ENCODE peak calls at places on chromosomes 13 and 19, in five cellular contexts. One of them, this sample, is unnamed.

GRCh38 chr19:31838163-31838798 is 489.0 kb upstream of the TSHZ3 start:
- DNase-seq in pancreas: no peak
- DNase-seq in BJ: no peak
- DNase-seq in ovary: peak
- DNase-seq in suprapubic skin: no peak
- DNase-seq in this sample: no peak

GRCh38 chr19:55460670-55461258 is 678 bp downstream of the ISOC2 start:
- DNase-seq in pancreas: peak
- DNase-seq in suprapubic skin: peak
- DNase-seq in BJ: peak
- DNase-seq in ovary: peak
- DNase-seq in this sample: peak

GRCh38 chr13:78298657-78299056 is 304.7 kb downstream of the POU4F1 start:
- DNase-seq in BJ: no peak
- DNase-seq in suprapubic skin: no peak
- DNase-seq in pancreas: no peak
- DNase-seq in ovary: no peak
- DNase-seq in this sample: no peak

GRCh38 chr19:58356236-58356970 is 3.1 kb upstream of the A1BG start:
- DNase-seq in pancreas: no peak
- DNase-seq in suprapubic skin: no peak
- DNase-seq in ovary: peak
- DNase-seq in BJ: no peak
- DNase-seq in this sample: no peak

GRCh38 chr19:14830702-14831101 is 4.3 kb downstream of the OR7A5 start:
- DNase-seq in BJ: no peak
- DNase-seq in ovary: no peak
- DNase-seq in pancreas: no peak
- DNase-seq in suprapubic skin: no peak
- DNase-seq in this sample: no peak

GRCh38 chr19:17475541-17476115 is 5.3 kb downstream of the SLC27A1 start:
- DNase-seq in BJ: no peak
- DNase-seq in pancreas: peak
- DNase-seq in suprapubic skin: no peak
- DNase-seq in ovary: no peak
- DNase-seq in this sample: no peak

GRCh38 chr19:4115050-4115817 is 8.7 kb downstream of the MAP2K2 start:
- DNase-seq in suprapubic skin: no peak
- DNase-seq in pancreas: no peak
- DNase-seq in BJ: no peak
- DNase-seq in ovary: no peak
- DNase-seq in this sample: no peak

GRCh38 chr19:18167975-18168645 is 5.5 kb upstream of the IFI30 start:
- DNase-seq in ovary: peak
- DNase-seq in pancreas: no peak
- DNase-seq in suprapubic skin: no peak
- DNase-seq in BJ: no peak
- DNase-seq in this sample: no peak

GRCh38 chr19:3415695-3416094 is 49.3 kb downstream of the NFIC start:
- DNase-seq in BJ: no peak
- DNase-seq in suprapubic skin: no peak
- DNase-seq in pancreas: no peak
- DNase-seq in ovary: no peak
- DNase-seq in this sample: no peak

GRCh38 chr13:106917673-106918652 is 350.0 kb upstream of the ARGLU1 start:
- DNase-seq in BJ: peak
- DNase-seq in suprapubic skin: peak
- DNase-seq in ovary: peak
- DNase-seq in pancreas: peak
- DNase-seq in this sample: peak

GRCh38 chr13:51211910-51212309 is 10.3 kb upstream of the FAM124A start:
- DNase-seq in BJ: no peak
- DNase-seq in suprapubic skin: no peak
- DNase-seq in ovary: no peak
- DNase-seq in pancreas: no peak
- DNase-seq in this sample: no peak

GRCh38 chr13:51208707-51209106 is 13.5 kb upstream of the FAM124A start:
- DNase-seq in ovary: no peak
- DNase-seq in pancreas: no peak
- DNase-seq in suprapubic skin: no peak
- DNase-seq in BJ: no peak
- DNase-seq in this sample: no peak

GRCh38 chr13:51212808-51213728 is 9.1 kb upstream of the FAM124A start:
- DNase-seq in BJ: no peak
- DNase-seq in suprapubic skin: no peak
- DNase-seq in pancreas: no peak
- DNase-seq in ovary: no peak
- DNase-seq in this sample: no peak

GRCh38 chr13:51202477-51203046 is 19.6 kb upstream of the FAM124A start:
- DNase-seq in BJ: no peak
- DNase-seq in suprapubic skin: no peak
- DNase-seq in pancreas: no peak
- DNase-seq in ovary: no peak
- DNase-seq in this sample: no peak

DNA sequence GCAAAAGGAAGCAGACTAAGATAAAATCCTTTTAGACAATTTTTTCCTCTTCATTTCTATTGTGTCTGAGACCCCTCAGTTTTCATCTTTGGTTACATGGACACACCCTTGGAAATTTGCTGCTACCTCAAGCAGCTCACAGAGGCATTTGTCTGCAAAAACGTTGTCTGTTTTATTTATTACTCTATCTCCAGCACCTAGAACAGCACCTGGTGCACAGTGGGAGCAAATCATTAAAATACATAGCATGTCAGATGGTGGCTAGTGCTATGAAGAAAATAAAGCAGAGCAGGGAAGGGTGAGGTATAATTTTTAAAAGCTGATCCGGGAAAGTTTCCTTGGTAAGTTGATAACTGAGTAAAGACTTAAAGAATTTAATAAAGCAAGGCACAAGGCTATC is 14.3 kb upstream of the FAM124A start:
- DNase-seq in suprapubic skin: no peak
- DNase-seq in ovary: no peak
- DNase-seq in pancreas: no peak
- DNase-seq in BJ: no peak
- DNase-seq in this sample: no peak
- H3K4me3 ChIP-seq in suprapubic skin: no peak
- H3K4me3 ChIP-seq in ovary: no peak
- H3K4me3 ChIP-seq in pancreas: no peak
- H3K4me3 ChIP-seq in BJ: no peak
- H3K4me3 ChIP-seq in this sample: no peak

GRCh38 chr19:38252385-38252784 is 3.8 kb downstream of the PPP1R14A start:
- DNase-seq in pancreas: no peak
- DNase-seq in BJ: no peak
- DNase-seq in ovary: no peak
- DNase-seq in suprapubic skin: no peak
- DNase-seq in this sample: no peak

GRCh38 chr19:38251564-38252051 is 4.6 kb downstream of the PPP1R14A start:
- DNase-seq in ovary: peak
- DNase-seq in suprapubic skin: no peak
- DNase-seq in BJ: no peak
- DNase-seq in pancreas: no peak
- DNase-seq in this sample: no peak

GRCh38 chr19:38255759-38256052 is 468 bp downstream of the PPP1R14A start:
- DNase-seq in BJ: no peak
- DNase-seq in ovary: no peak
- DNase-seq in suprapubic skin: no peak
- DNase-seq in pancreas: no peak
- DNase-seq in this sample: no peak

GRCh38 chr19:38252935-38253691 is 3.1 kb downstream of the PPP1R14A start:
- DNase-seq in suprapubic skin: no peak
- DNase-seq in ovary: peak
- DNase-seq in pancreas: peak
- DNase-seq in BJ: no peak
- DNase-seq in this sample: no peak

GRCh38 chr19:38253788-38254187 is 2.4 kb downstream of the PPP1R14A start:
- DNase-seq in pancreas: no peak
- DNase-seq in BJ: no peak
- DNase-seq in suprapubic skin: no peak
- DNase-seq in ovary: peak
- DNase-seq in this sample: no peak
- H3K4me3 ChIP-seq in pancreas: no peak
- H3K4me3 ChIP-seq in BJ: no peak
- H3K4me3 ChIP-seq in suprapubic skin: peak
- H3K4me3 ChIP-seq in ovary: peak
- H3K4me3 ChIP-seq in this sample: no peak

GRCh38 chr19:11195681-11196080 is 1.7 kb downstream of the KANK2 start:
- DNase-seq in BJ: no peak
- DNase-seq in pancreas: no peak
- DNase-seq in ovary: no peak
- DNase-seq in suprapubic skin: no peak
- DNase-seq in this sample: no peak

GRCh38 chr19:11194173-11194572 is 3.2 kb downstream of the KANK2 start:
- DNase-seq in ovary: no peak
- DNase-seq in pancreas: no peak
- DNase-seq in suprapubic skin: no peak
- DNase-seq in BJ: no peak
- DNase-seq in this sample: no peak

GRCh38 chr19:11194657-11195056 is 2.7 kb downstream of the KANK2 start:
- DNase-seq in suprapubic skin: no peak
- DNase-seq in pancreas: peak
- DNase-seq in ovary: peak
- DNase-seq in BJ: no peak
- DNase-seq in this sample: no peak

GRCh38 chr19:11196406-11197287 is 698 bp downstream of the KANK2 start:
- DNase-seq in suprapubic skin: no peak
- DNase-seq in BJ: no peak
- DNase-seq in ovary: peak
- DNase-seq in pancreas: peak
- DNase-seq in this sample: no peak

GRCh38 chr19:11195169-11195568 is 2.2 kb downstream of the KANK2 start:
- DNase-seq in BJ: no peak
- DNase-seq in pancreas: no peak
- DNase-seq in suprapubic skin: no peak
- DNase-seq in ovary: peak
- DNase-seq in this sample: no peak
- H3K4me3 ChIP-seq in BJ: peak
- H3K4me3 ChIP-seq in pancreas: no peak
- H3K4me3 ChIP-seq in suprapubic skin: peak
- H3K4me3 ChIP-seq in ovary: peak
- H3K4me3 ChIP-seq in this sample: peak

DNA sequence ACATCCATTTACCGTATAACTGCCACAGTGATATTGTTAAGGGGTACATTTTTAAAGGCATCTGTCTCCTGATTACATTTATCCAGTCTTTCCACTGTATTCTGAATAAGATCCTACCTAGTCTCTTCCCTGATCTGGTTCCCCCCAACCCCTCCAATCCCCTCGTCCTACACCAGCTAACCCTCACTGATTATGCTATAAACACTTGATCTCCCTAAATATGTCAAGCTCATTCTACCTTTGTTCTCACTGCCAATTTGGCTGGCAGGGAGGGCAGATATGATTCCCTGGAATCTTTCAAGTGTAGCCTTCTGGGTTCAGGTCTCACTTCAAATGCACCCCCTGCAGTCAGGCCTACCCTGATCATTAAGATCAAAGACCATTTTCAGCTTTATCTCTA is 1379.8 kb upstream of the MIR17HG start:
- DNase-seq in suprapubic skin: no peak
- DNase-seq in pancreas: no peak
- DNase-seq in ovary: no peak
- DNase-seq in BJ: no peak
- DNase-seq in this sample: no peak
- H3K4me3 ChIP-seq in suprapubic skin: no peak
- H3K4me3 ChIP-seq in pancreas: no peak
- H3K4me3 ChIP-seq in ovary: no peak
- H3K4me3 ChIP-seq in BJ: no peak
- H3K4me3 ChIP-seq in this sample: no peak

GRCh38 chr19:49056101-49056901 is 1.2 kb downstream of the CGB7 start:
- DNase-seq in pancreas: peak
- DNase-seq in ovary: peak
- DNase-seq in suprapubic skin: no peak
- DNase-seq in BJ: no peak
- DNase-seq in this sample: no peak

GRCh38 chr19:49061000-49061399 is 3.5 kb upstream of the CGB7 start:
- DNase-seq in ovary: no peak
- DNase-seq in suprapubic skin: no peak
- DNase-seq in BJ: no peak
- DNase-seq in pancreas: no peak
- DNase-seq in this sample: no peak

GRCh38 chr19:49058592-49058991 is 1.0 kb upstream of the CGB7 start:
- DNase-seq in ovary: no peak
- DNase-seq in BJ: no peak
- DNase-seq in suprapubic skin: no peak
- DNase-seq in pancreas: peak
- DNase-seq in this sample: no peak

GRCh38 chr19:49059056-49059455 is 1.5 kb upstream of the CGB7 start:
- DNase-seq in pancreas: no peak
- DNase-seq in ovary: no peak
- DNase-seq in suprapubic skin: no peak
- DNase-seq in BJ: no peak
- DNase-seq in this sample: no peak

DNA sequence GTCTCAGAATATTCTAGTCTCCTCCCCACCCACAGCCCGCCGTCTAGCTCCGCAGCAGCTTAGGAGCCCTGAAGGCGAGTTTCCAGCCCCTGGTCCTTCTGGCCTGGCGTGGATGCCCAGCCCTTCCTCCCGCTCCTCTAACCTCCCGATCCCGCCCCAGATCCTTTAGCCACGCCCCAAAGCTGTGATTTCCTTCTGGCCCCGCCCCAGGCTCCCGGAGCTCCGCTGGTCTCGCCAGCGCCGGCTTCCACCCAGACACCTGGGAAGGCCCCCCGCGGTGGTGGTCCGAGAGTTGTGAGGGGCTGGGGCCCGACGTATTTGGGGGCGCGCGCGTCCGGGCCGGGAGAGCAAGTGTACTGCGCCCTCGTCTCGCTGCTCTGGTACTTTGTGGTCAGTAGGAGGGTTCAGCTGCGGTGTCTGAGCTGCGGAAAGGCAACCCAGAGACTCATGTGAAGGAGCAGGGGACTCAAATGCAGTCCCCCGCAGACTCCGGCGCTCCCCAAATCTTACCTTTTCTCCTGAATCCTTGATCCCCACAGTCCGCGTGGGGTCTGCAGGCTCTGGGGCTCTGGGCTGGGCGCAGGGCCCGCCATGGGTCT is at the start of gene CGB7:
- DNase-seq in ovary: peak
- DNase-seq in BJ: no peak
- DNase-seq in suprapubic skin: no peak
- DNase-seq in pancreas: peak
- DNase-seq in this sample: no peak
- H3K4me3 ChIP-seq in ovary: peak
- H3K4me3 ChIP-seq in BJ: peak
- H3K4me3 ChIP-seq in suprapubic skin: peak
- H3K4me3 ChIP-seq in pancreas: peak
- H3K4me3 ChIP-seq in this sample: peak